ENCODE peak calls at places on chromosome 13, in six cellular contexts. H, U, V, T, W and N are unnamed samples.

GRCh38 chr13:53562419-53562818 is 533.8 kb downstream of the OLFM4 start:
- DNase-seq in T (no peak), H (no peak), W (no peak), V (no peak), U (no peak), N (no peak)

GRCh38 chr13:59865398-59865797 is 298.3 kb downstream of the DIAPH3 start:
- DNase-seq in W (no peak), H (no peak), T (no peak), V (no peak), U (no peak), N (peak; percentile 61)

GRCh38 chr13:114315074-114315785 is 927 bp downstream of the CHAMP1 start:
- DNase-seq in U (no peak), V (no peak), H (no peak), W (no peak), T (no peak), N (no peak)

GRCh38 chr13:110853235-110853721 is 61.6 kb downstream of the ANKRD10 start:
- DNase-seq in T (no peak), H (no peak), U (no peak), W (no peak), V (no peak), N (no peak)

GRCh38 chr13:25687622-25688225 is 315.9 kb downstream of the ATP8A2 start:
- DNase-seq in H (no peak), V (no peak), W (no peak), U (no peak), T (no peak), N (no peak)

GRCh38 chr13:42865703-42866102 is 84.3 kb downstream of the FAM216B start:
- DNase-seq in V (no peak), H (no peak), U (no peak), T (no peak), W (no peak), N (no peak)

GRCh38 chr13:30091691-30092090 is 215.7 kb downstream of the KATNAL1 start:
- DNase-seq in T (no peak), V (no peak), U (no peak), H (no peak), W (no peak), N (no peak)

GRCh38 chr13:100650321-100650720 is 24.3 kb downstream of the TMTC4 start:
- DNase-seq in V (no peak), T (no peak), W (no peak), U (no peak), H (peak; percentile 82), N (no peak)

GRCh38 chr13:50539791-50540530 is 303.5 kb downstream of the DLEU7 start:
- DNase-seq in U (no peak), H (no peak), W (no peak), V (no peak), T (no peak), N (no peak)

GRCh38 chr13:79385694-79386093 is 20.4 kb downstream of the RBM26 start:
- DNase-seq in H (no peak), T (no peak), W (peak; percentile 45), U (no peak), V (no peak), N (peak; percentile 14)

GRCh38 chr13:48640767-48641166 is 13.0 kb upstream of the CYSLTR2 start:
- DNase-seq in V (no peak), T (no peak), U (no peak), W (no peak), H (no peak), N (no peak)

GRCh38 chr13:24614306-24615080 is 65.7 kb upstream of the ATP12A start:
- DNase-seq in W (no peak), U (no peak), V (no peak), T (no peak), H (no peak), N (no peak)

GRCh38 chr13:86002921-86003488 is 203.8 kb upstream of the SLITRK6 start:
- DNase-seq in V (no peak), T (no peak), W (no peak), H (no peak), U (no peak), N (no peak)

GRCh38 chr13:74128171-74128767 is 5.9 kb downstream of the KLF12 start:
- DNase-seq in T (no peak), W (peak; percentile 86), V (no peak), H (no peak), U (no peak), N (no peak)

GRCh38 chr13:100465558-100465957 is 123.0 kb downstream of the GGACT start:
- DNase-seq in T (no peak), V (no peak), H (no peak), W (no peak), U (no peak), N (no peak)